ENCODE peak calls at places on chromosome 2, in five cellular contexts. M is epithelial cell of esophagus, N is Peyer's patch, U is adrenal gland, T is colonic mucosa. X is an unnamed sample.

GRCh38 chr2:20617892-20618467 is 32.9 kb downstream of the HS1BP3 start:
- DNase-seq in T (peak; percentile 87), U (peak; percentile 99), M (peak; percentile 82), N (peak; percentile 76), X (peak; percentile 87)

GRCh38 chr2:31707992-31708391 is 127.3 kb upstream of the SRD5A2 start:
- DNase-seq in M (no peak), U (no peak), N (no peak), T (no peak), X (no peak)

GRCh38 chr2:109530712-109531111 is 83.1 kb downstream of the SEPTIN10 start:
- DNase-seq in U (no peak), N (no peak), M (no peak), T (no peak), X (no peak)

GRCh38 chr2:147756103-147756502 is 88.7 kb upstream of the ACVR2A start:
- DNase-seq in N (no peak), U (no peak), M (no peak), T (no peak), X (no peak)

GRCh38 chr2:122627388-122627787 is 871.9 kb downstream of the TSN start:
- DNase-seq in N (no peak), U (no peak), M (peak; percentile 14), T (no peak), X (no peak)

GRCh38 chr2:130831356-130831755 is 5.4 kb upstream of the ARHGEF4 start:
- DNase-seq in U (no peak), T (no peak), M (no peak), N (no peak), X (no peak)

GRCh38 chr2:207463433-207463832 is 66.3 kb upstream of the CREB1 start:
- DNase-seq in T (no peak), U (no peak), M (no peak), N (no peak), X (no peak)

GRCh38 chr2:66839551-66840320 is 404.8 kb downstream of the MEIS1 start:
- DNase-seq in T (no peak), U (no peak), M (peak; percentile 98), N (no peak), X (peak; percentile 4)

GRCh38 chr2:10057231-10058107 is 14.1 kb downstream of the KLF11 start:
- DNase-seq in T (peak; percentile 81), M (peak; percentile 68), U (peak; percentile 54), N (no peak), X (no peak)

GRCh38 chr2:159497256-159497655 is 119.1 kb downstream of the BAZ2B start:
- DNase-seq in T (peak; percentile 34), M (peak; percentile 93), N (no peak), U (peak; percentile 11), X (no peak)

GRCh38 chr2:109402980-109403840 is 210.6 kb downstream of the SEPTIN10 start:
- DNase-seq in N (no peak), T (no peak), M (no peak), U (no peak), X (no peak)

GRCh38 chr2:125125902-125126301 is 1100.8 kb downstream of the CNTNAP5 start:
- DNase-seq in T (no peak), M (no peak), U (no peak), N (no peak), X (no peak)

GRCh38 chr2:70703900-70704549 is 64.0 kb downstream of the ADD2 start:
- DNase-seq in U (no peak), N (no peak), M (peak; percentile 17), T (no peak), X (no peak)

GRCh38 chr2:226799211-226799975 is at the start of gene IRS1:
- DNase-seq in N (peak; percentile 80), M (peak; percentile 78), U (peak; percentile 85), T (peak; percentile 65), X (no peak)

GRCh38 chr2:233242231-233242917 is 9.1 kb upstream of the ATG16L1 start:
- DNase-seq in T (no peak), N (no peak), M (no peak), U (no peak), X (no peak)

GRCh38 chr2:3423492-3424170 is 44.1 kb downstream of the TRAPPC12 start:
- DNase-seq in M (peak; percentile 65), N (peak; percentile 83), T (peak; percentile 86), U (peak; percentile 63), X (no peak)

GRCh38 chr2:228318218-228318617 is 136.7 kb upstream of the SPHKAP start:
- DNase-seq in T (peak; percentile 31), U (peak; percentile 48), N (no peak), M (peak; percentile 11), X (no peak)

GRCh38 chr2:74849228-74849892 is 15.4 kb downstream of the HK2 start:
- DNase-seq in N (peak; percentile 59), M (peak; percentile 86), T (peak; percentile 70), U (no peak), X (no peak)

GRCh38 chr2:201888476-201888875 is 82.1 kb downstream of the CDK15 start:
- DNase-seq in U (no peak), T (no peak), N (no peak), M (no peak), X (no peak)
- H3K4me3 ChIP-seq in U (peak overlapping the region; percentile 24), T (no peak overlapping the region), N (peak overlapping the region; percentile 9), M (no peak overlapping the region), X (peak overlapping the region; percentile 22)

GRCh38 chr2:12299431-12299830 is 417.3 kb upstream of the TRIB2 start:
- DNase-seq in M (no peak), T (no peak), U (no peak), N (no peak), X (no peak)
- TF ChIP-seq CTCF in M (no peak), T (no peak), U (no peak), N (no peak), X (no peak)

GRCh38 chr2:182718459-182718858 is 2.4 kb downstream of the DNAJC10 start:
- DNase-seq in U (no peak), T (no peak), N (no peak), M (no peak), X (no peak)
- H3K4me3 ChIP-seq in U (no peak overlapping the region), T (no peak overlapping the region), N (no peak overlapping the region), M (no peak overlapping the region), X (no peak overlapping the region)

GRCh38 chr2:237987263-237987662 is 20.4 kb downstream of the UBE2F start:
- DNase-seq in M (no peak), T (no peak), N (no peak), U (no peak), X (no peak)
- TF ChIP-seq CTCF in M (no peak), T (no peak), N (no peak), U (no peak), X (no peak)

DNA sequence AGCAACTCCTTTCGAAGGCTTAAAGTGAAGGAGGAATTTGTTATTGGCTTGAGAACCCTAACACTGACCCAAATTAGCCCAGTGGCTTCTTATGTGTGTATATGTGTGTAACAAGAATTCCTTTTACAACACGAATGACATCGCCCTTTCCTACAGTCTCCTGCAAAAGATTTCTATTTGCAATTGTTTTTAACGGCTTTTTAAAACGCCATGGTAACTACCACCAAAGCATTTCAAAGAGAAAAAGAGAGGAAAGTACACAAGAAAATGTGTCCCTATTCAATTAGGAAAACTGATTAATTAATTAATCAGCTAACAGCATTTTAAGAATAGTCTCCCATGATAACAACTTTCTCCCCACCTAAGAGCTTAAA is 58.1 kb downstream of the PAX3 start:
- DNase-seq in U (no peak), N (no peak), M (no peak), T (no peak), X (no peak)
- H3K4me3 ChIP-seq in U (no peak overlapping the region), N (no peak overlapping the region), M (no peak overlapping the region), T (no peak overlapping the region), X (no peak overlapping the region)

GRCh38 chr2:50748652-50749174 is 283.2 kb downstream of the NRXN1 start:
- DNase-seq in N (no peak), U (no peak), M (no peak), T (no peak), X (no peak)

GRCh38 chr2:50751255-50752069 is 280.5 kb downstream of the NRXN1 start:
- DNase-seq in T (no peak), U (no peak), M (peak; percentile 3), N (no peak), X (peak; percentile 9)

GRCh38 chr2:50749226-50749625 is 282.7 kb downstream of the NRXN1 start:
- DNase-seq in T (no peak), U (no peak), N (no peak), M (no peak), X (no peak)

GRCh38 chr2:50743471-50743870 is 288.5 kb downstream of the NRXN1 start:
- DNase-seq in M (no peak), N (no peak), U (no peak), T (no peak), X (no peak)

DNA sequence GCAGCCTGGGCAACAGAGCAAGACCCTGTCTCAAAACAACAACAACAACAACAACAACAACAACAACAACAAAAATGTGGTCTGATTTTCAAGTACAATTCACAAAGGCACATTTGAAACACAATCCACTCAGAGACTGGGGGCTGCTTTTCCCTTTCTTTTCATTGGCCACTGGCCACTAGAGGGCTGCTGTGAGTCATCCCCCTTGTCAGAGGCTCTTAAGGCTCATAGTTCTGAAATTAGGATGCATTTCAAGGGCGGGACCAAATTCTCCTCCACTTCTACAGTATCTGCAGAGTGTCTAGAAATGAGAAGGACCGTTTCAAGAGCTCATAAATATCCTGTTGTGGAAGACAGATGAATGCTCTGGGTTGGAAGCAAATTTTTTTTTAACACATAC is 285.4 kb downstream of the NRXN1 start:
- DNase-seq in M (peak; percentile 42), U (no peak), T (no peak), N (no peak), X (no peak)
- TF ChIP-seq CTCF in M (peak; percentile 63), U (no peak), T (peak; percentile 14), N (no peak), X (peak; percentile 88)

DNA sequence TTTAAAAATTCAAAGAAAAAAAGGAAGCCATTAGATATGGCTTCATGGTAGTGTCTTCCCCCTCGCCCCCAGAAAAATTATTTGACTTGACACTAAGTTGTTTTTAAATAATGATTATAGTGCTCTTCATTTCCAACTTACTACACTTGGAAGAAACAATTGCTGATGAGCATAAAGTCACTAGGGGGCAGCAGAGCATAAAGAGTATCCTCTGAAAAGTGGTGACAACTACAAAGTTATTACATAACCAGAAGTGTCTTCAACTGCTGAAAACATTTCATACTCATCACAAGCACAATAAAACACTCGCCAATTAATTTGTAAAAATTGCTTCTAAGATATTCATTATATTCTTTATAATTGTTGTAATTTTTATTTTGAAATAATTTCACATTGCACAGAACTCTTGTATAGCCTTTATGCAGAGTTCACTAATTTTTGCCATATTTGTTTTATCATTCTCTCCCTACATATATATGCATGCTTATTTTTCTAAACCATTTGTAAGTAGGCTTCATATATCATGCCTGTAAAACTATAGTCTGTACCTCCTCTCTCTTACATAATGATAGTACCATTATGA is 54.9 kb downstream of the EXOC6B start:
- DNase-seq in N (no peak), U (peak; percentile 72), M (peak; percentile 82), T (peak; percentile 78), X (no peak)
- H3K4me3 ChIP-seq in N (no peak overlapping the region), U (no peak overlapping the region), M (no peak overlapping the region), T (no peak overlapping the region), X (no peak overlapping the region)

GRCh38 chr2:42495234-42495581 is 1.4 kb upstream of the KCNG3 start:
- DNase-seq in U (no peak), N (no peak), M (no peak), T (no peak), X (no peak)
- TF ChIP-seq CTCF in U (no peak), N (no peak), M (no peak), T (no peak), X (no peak)